ENCODE peak calls at places on chromosomes 16 and 17, in ten cellular contexts. G is psoas muscle, Z is cardiac muscle cell, B is transverse colon, P is IMR-90, M is H1, L is tibial artery, C is fibroblast of lung, E is substantia nigra, O is Karpas-422. R is an unnamed sample.

GRCh38 chr17:56096026-56096807 is 57.1 kb upstream of the ANKFN1 start:
- DNase-seq in C (peak; percentile 67), O (no peak), M (no peak), B (no peak), G (no peak), Z (no peak), L (no peak), P (peak; percentile 45), E (no peak), R (no peak)

GRCh38 chr17:73470369-73470768 is 158.6 kb upstream of the CDC42EP4 start:
- DNase-seq in B (no peak), E (no peak), M (no peak), C (no peak), P (no peak), Z (no peak), O (no peak), G (no peak), L (no peak), R (no peak)

GRCh38 chr16:58500329-58501241 is 642 bp downstream of the NDRG4 start:
- DNase-seq in E (no peak), B (no peak), L (no peak), M (no peak), Z (peak; percentile 37), P (no peak), G (peak; percentile 36), O (no peak), C (no peak), R (peak; percentile 35)

GRCh38 chr16:17409894-17410293 is 60.9 kb downstream of the XYLT1 start:
- DNase-seq in M (no peak), L (no peak), Z (no peak), B (no peak), O (no peak), P (no peak), E (no peak), C (no peak), G (no peak), R (no peak)

GRCh38 chr17:28407974-28408306 is 1.9 kb upstream of the SLC46A1 start:
- DNase-seq in L (no peak), G (no peak), M (no peak), B (no peak), E (no peak), C (no peak), P (no peak), Z (no peak), O (no peak), R (no peak)

GRCh38 chr17:81069084-81069645 is 34.2 kb downstream of the BAIAP2 start:
- DNase-seq in L (no peak), Z (no peak), C (no peak), P (no peak), O (no peak), M (no peak), B (no peak), G (peak; percentile 77), E (no peak), R (no peak)

GRCh38 chr16:57667526-57668258 is 414 bp upstream of the ADGRG3 start:
- DNase-seq in P (peak; percentile 38), E (no peak), M (no peak), Z (no peak), L (no peak), B (no peak), C (no peak), O (no peak), G (no peak), R (peak; percentile 85)

GRCh38 chr16:85955566-85955965 is 56.6 kb downstream of the IRF8 start:
- DNase-seq in P (no peak), B (no peak), E (no peak), C (no peak), L (no peak), O (no peak), M (no peak), G (no peak), Z (no peak), R (no peak)

GRCh38 chr16:21703589-21704174 is 39.9 kb downstream of the OTOA start:
- DNase-seq in P (no peak), Z (no peak), G (no peak), L (no peak), B (no peak), C (no peak), O (no peak), E (no peak), M (no peak), R (no peak)

GRCh38 chr17:75925912-75926311 is 14.9 kb downstream of the FBF1 start:
- DNase-seq in O (no peak), L (no peak), B (no peak), E (no peak), P (no peak), G (no peak), M (no peak), C (no peak), Z (no peak), R (no peak)

GRCh38 chr17:82884923-82885322 is 45.1 kb upstream of the ZNF750 start:
- DNase-seq in B (peak; percentile 36), L (no peak), O (no peak), Z (no peak), G (no peak), P (no peak), C (no peak), M (no peak), E (no peak), R (no peak)

GRCh38 chr17:67133161-67133560 is 88.8 kb downstream of the CACNG1 start:
- DNase-seq in M (no peak), Z (no peak), L (no peak), E (no peak), G (no peak), B (no peak), C (no peak), O (no peak), P (no peak), R (no peak)

GRCh38 chr17:67246398-67246647 is 1.3 kb upstream of the HELZ start:
- DNase-seq in G (no peak), B (no peak), M (no peak), C (peak; percentile 19), O (no peak), Z (no peak), E (no peak), P (peak; percentile 17), L (no peak), R (no peak)

GRCh38 chr17:1186923-1187771 is 7.4 kb upstream of the ABR start:
- DNase-seq in L (peak; percentile 84), B (peak; percentile 86), M (no peak), E (peak; percentile 52), G (peak; percentile 93), P (peak; percentile 84), C (peak; percentile 80), O (peak; percentile 93), Z (peak; percentile 86), R (peak; percentile 90)
- H3K27ac ChIP-seq in L (peak overlapping the region; percentile 68), B (peak overlapping the region; percentile 69), M (no peak overlapping the region), E (peak overlapping the region; percentile 58), G (no peak overlapping the region), P (no peak overlapping the region), C (no peak overlapping the region), O (peak overlapping the region; percentile 83), Z (no peak overlapping the region), R (peak overlapping the region; percentile 73)

DNA sequence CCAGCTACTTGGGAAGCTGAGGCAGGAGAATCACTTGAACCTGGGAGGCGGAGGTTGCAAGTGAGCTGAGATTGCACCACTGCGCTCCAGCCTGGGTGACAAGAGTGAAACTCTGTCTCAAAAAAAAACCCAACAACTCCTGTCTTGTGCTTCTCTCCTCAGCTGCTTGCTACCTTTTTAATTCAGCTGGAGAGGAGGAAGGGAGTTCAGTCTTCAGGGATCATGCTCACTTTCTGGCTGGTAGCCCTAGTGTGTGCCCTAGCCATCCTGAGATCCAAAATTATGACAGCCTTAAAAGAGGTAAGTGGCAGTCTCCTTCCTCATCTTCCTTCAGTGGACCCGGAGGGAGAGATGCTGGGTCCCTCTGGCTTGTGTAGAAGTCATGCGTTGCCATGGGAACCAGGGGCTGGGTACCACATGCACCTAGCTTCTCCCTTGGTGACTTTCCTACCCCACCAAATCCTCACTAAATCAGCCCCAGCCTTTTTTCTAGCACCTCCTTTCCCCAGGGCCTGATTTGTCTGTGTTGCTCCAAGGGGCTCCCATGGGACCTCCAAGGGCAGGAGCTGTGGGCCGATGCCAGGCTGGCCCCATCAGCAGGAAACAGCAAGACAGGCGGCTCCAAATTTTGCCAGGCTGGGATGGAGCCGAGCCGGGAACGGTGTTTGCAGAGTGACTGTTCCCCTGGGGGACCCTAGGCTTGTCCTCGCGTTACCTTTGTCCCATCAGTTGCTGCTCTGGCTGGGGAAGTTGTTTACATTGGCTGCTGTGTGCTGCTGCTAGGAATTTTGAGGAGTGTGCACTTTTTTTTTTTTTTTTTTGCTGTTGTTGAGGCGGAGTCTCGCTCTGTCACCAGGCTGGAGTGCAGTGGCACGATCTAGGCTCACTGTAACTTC is 65.2 kb downstream of the ABCC1 start:
- DNase-seq in M (no peak), E (no peak), L (peak; percentile 87), G (peak; percentile 86), Z (no peak), P (peak; percentile 62), O (no peak), C (peak; percentile 51), B (peak; percentile 24), R (peak; percentile 52)
- H3K27ac ChIP-seq in M (no peak overlapping the region), E (no peak overlapping the region), L (peak overlapping the region; percentile 54), G (peak overlapping the region; percentile 30), Z (no peak overlapping the region), P (peak overlapping the region; percentile 84), O (no peak overlapping the region), C (peak overlapping the region; percentile 30), B (peak overlapping the region; percentile 55), R (no peak overlapping the region)

DNA sequence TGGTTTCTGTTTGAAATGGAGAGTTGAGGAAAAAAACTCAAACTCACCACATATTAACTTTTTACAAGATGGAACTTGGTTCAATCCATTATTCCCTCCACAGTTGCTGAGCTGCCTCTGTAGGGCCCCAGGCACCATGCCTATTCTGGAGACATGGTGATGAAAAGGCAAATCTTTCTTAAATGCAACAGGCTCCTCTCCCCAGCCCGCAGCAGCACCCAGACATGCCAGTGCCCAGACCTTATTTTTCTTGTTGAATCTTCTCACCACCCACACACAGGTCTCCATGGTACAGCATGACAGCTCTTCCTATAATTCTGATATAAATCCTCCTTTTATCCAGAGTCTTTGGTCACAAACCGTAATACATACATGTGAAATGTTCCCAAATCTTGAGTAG is 7.6 kb downstream of the CYTH1 start:
- DNase-seq in C (no peak), P (no peak), M (no peak), G (no peak), O (no peak), L (no peak), B (no peak), E (no peak), Z (no peak), R (no peak)
- H3K27ac ChIP-seq in C (no peak overlapping the region), P (no peak overlapping the region), M (no peak overlapping the region), G (peak overlapping the region; percentile 60), O (no peak overlapping the region), L (peak overlapping the region; percentile 29), B (peak overlapping the region; percentile 50), E (peak overlapping the region; percentile 40), Z (peak overlapping the region; percentile 37), R (peak overlapping the region; percentile 61)

GRCh38 chr17:60646701-60647100 is 30.9 kb upstream of the BCAS3 start:
- DNase-seq in Z (no peak), C (no peak), B (no peak), P (no peak), E (no peak), O (no peak), L (no peak), M (no peak), G (no peak), R (no peak)
- H3K27ac ChIP-seq in Z (no peak overlapping the region), C (no peak overlapping the region), B (no peak overlapping the region), P (no peak overlapping the region), E (no peak overlapping the region), O (peak overlapping the region; percentile 46), L (no peak overlapping the region), M (no peak overlapping the region), G (no peak overlapping the region), R (no peak overlapping the region)

GRCh38 chr17:33858682-33859081 is 396.4 kb upstream of the CCL2 start:
- DNase-seq in L (no peak), C (no peak), G (no peak), B (no peak), Z (no peak), O (no peak), E (no peak), M (no peak), P (no peak), R (no peak)
- H3K27ac ChIP-seq in L (no peak overlapping the region), C (no peak overlapping the region), G (no peak overlapping the region), B (no peak overlapping the region), Z (no peak overlapping the region), O (no peak overlapping the region), E (no peak overlapping the region), M (no peak overlapping the region), P (no peak overlapping the region), R (no peak overlapping the region)

R was measured in lower lobe of right lung.